ENCODE peak calls at places on chromosomes 1 and 21, in nine cellular contexts. E is spleen, L is HL-60, S is prostate gland, Z is GM23338, R is K562, K is breast epithelium, D is Panc1, Y is transverse colon. X is an unnamed sample. For H3K27me3, the result is how much of the 10 kb centered on the place peaks cover.

GRCh38 chr1:14968251-14968812 is 185.2 kb upstream of the TMEM51 start:
- DNase-seq in E (no peak), L (no peak), S (no peak), Z (peak), R (no peak), K (peak), D (no peak), Y (no peak), X (no peak)

GRCh38 chr1:223136086-223136485 is 7.0 kb downstream of the TLR5 start:
- DNase-seq in E (no peak), L (no peak), S (no peak), Z (peak), R (peak), K (no peak), D (no peak), Y (no peak), X (no peak)

GRCh38 chr1:100034465-100034864 is 64.7 kb downstream of the SLC35A3 start:
- DNase-seq in E (no peak), L (no peak), S (no peak), Z (peak), R (peak), K (no peak), D (no peak), Y (no peak), X (no peak)

GRCh38 chr21:28375708-28376385 is 616.8 kb downstream of the LTN1 start:
- DNase-seq in E (no peak), L (no peak), S (no peak), Z (no peak), R (no peak), K (no peak), D (no peak), Y (no peak), X (no peak)

GRCh38 chr21:44947111-44947929 is 7.5 kb downstream of the SLX9 start:
- DNase-seq in E (no peak), L (no peak), S (no peak), Z (no peak), R (no peak), K (no peak), D (no peak), Y (no peak), X (no peak)

GRCh38 chr1:78652019-78652560 is 2.5 kb downstream of the IFI44 start:
- DNase-seq in E (peak), L (no peak), S (no peak), Z (no peak), R (no peak), K (no peak), D (no peak), Y (no peak), X (no peak)

GRCh38 chr1:20343149-20343936 is 52.7 kb downstream of the VWA5B1 start:
- DNase-seq in E (peak), L (no peak), S (no peak), Z (peak), R (peak), K (no peak), D (no peak), Y (no peak), X (no peak)

GRCh38 chr1:243280571-243281129 is 24.8 kb downstream of the SDCCAG8 start:
- DNase-seq in E (no peak), L (no peak), S (no peak), Z (no peak), R (no peak), K (no peak), D (no peak), Y (no peak), X (no peak)

GRCh38 chr1:111811891-111812290 is 56.2 kb downstream of the DDX20 start:
- DNase-seq in E (no peak), L (no peak), S (no peak), Z (no peak), R (no peak), K (no peak), D (no peak), Y (no peak), X (no peak)

GRCh38 chr1:199279872-199280649 is 641.2 kb downstream of the PTPRC start:
- DNase-seq in E (no peak), L (no peak), S (no peak), Z (no peak), R (no peak), K (no peak), D (no peak), Y (no peak), X (no peak)

GRCh38 chr1:58689167-58689566 is 10.7 kb downstream of the MYSM1 start:
- DNase-seq in E (no peak), L (no peak), S (no peak), Z (peak), R (no peak), K (no peak), D (no peak), Y (no peak), X (no peak)

GRCh38 chr1:240732390-240732789 is 120.4 kb upstream of the GREM2 start:
- DNase-seq in E (no peak), L (no peak), S (no peak), Z (peak), R (peak), K (no peak), D (peak), Y (no peak), X (no peak)

GRCh38 chr1:210445931-210446330 is 117.2 kb downstream of the HHAT start:
- DNase-seq in E (no peak), L (no peak), S (no peak), Z (no peak), R (no peak), K (no peak), D (no peak), Y (no peak), X (no peak)

GRCh38 chr1:228830185-228830953 is 95.1 kb downstream of the RHOU start:
- DNase-seq in E (no peak), L (no peak), S (peak), Z (peak), R (no peak), K (peak), D (no peak), Y (peak), X (peak)

GRCh38 chr1:116440731-116441130 is 67.7 kb downstream of the ATP1A1 start:
- DNase-seq in E (no peak), L (no peak), S (no peak), Z (no peak), R (peak), K (no peak), D (no peak), Y (no peak), X (no peak)

GRCh38 chr1:81424056-81424455 is 376.7 kb upstream of the ADGRL2 start:
- DNase-seq in E (no peak), L (no peak), S (no peak), Z (no peak), R (no peak), K (no peak), D (no peak), Y (no peak), X (no peak)

GRCh38 chr1:53111073-53111556 is 31.3 kb downstream of the SLC1A7 start:
- DNase-seq in E (no peak), L (no peak), S (no peak), Z (no peak), R (no peak), K (no peak), D (no peak), Y (peak), X (peak)

GRCh38 chr21:42174173-42174572 is 44.8 kb upstream of the ABCG1 start:
- DNase-seq in E (no peak), L (no peak), S (no peak), Z (no peak), R (peak), K (peak), D (no peak), Y (no peak), X (peak)

GRCh38 chr1:212208978-212209644 is 76.1 kb upstream of the PPP2R5A start:
- DNase-seq in E (no peak), L (no peak), S (no peak), Z (no peak), R (no peak), K (no peak), D (no peak), Y (no peak), X (no peak)

GRCh38 chr1:214331827-214332423 is 51.0 kb downstream of the SMYD2 start:
- DNase-seq in E (no peak), L (peak), S (no peak), Z (peak), R (peak), K (no peak), D (peak), Y (peak), X (no peak)

GRCh38 chr1:161333166-161333565 is 19.0 kb downstream of the SDHC start:
- DNase-seq in E (no peak), L (no peak), S (no peak), Z (no peak), R (no peak), K (no peak), D (no peak), Y (no peak), X (no peak)

GRCh38 chr1:76425104-76425842 is 350.7 kb downstream of the ST6GALNAC3 start:
- DNase-seq in E (no peak), L (no peak), S (no peak), Z (no peak), R (no peak), K (no peak), D (no peak), Y (no peak), X (no peak)

GRCh38 chr1:160813215-160813614 is 17.2 kb downstream of the LY9 start:
- DNase-seq in E (no peak), L (no peak), S (no peak), Z (no peak), R (peak), K (no peak), D (no peak), Y (no peak), X (no peak)

GRCh38 chr21:31248598-31248997 is 95.5 kb downstream of the TIAM1 start:
- DNase-seq in E (no peak), L (no peak), S (no peak), Z (no peak), R (no peak), K (no peak), D (no peak), Y (no peak), X (no peak)

GRCh38 chr1:84027368-84027767 is 28.4 kb upstream of the TTLL7 start:
- DNase-seq in E (no peak), L (no peak), S (no peak), Z (peak), R (no peak), K (no peak), D (no peak), Y (no peak), X (no peak)

DNA sequence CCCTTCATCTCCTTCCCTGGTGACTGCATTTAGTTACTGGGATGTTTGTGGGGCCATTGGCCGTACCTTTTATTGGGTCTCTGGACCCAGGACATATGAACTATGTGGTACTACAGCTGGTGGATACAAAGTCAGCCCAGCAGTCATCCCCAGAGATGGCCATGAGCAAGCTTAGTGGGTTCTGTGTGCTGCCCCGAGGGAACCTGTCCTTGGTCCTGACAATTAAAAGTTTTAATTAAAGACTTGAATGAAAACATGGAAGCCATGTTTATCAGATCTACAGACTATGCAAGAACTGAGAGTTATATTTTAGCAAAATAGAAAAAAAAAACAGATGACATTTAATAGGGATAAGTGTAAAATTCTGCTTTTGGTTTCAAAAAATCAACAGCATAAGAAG is 2.8 kb upstream of the NES start:
- DNase-seq in E (no peak), L (no peak), S (no peak), Z (no peak), R (no peak), K (no peak), D (no peak), Y (no peak), X (no peak)
- H3K27me3 ChIP-seq in E (under half), L (half or more), S (under half), Z (under half), R (under half), K (under half), D (under half), Y (half or more), X (half or more)

GRCh38 chr1:166948856-166949350 is 26.4 kb downstream of the ILDR2 start:
- DNase-seq in E (no peak), L (no peak), S (no peak), Z (no peak), R (no peak), K (no peak), D (no peak), Y (no peak), X (no peak)

GRCh38 chr1:166947398-166948043 is 27.8 kb downstream of the ILDR2 start:
- DNase-seq in E (peak), L (no peak), S (no peak), Z (peak), R (peak), K (peak), D (no peak), Y (peak), X (peak)

GRCh38 chr1:166950156-166950555 is 25.2 kb downstream of the ILDR2 start:
- DNase-seq in E (no peak), L (no peak), S (no peak), Z (peak), R (no peak), K (no peak), D (no peak), Y (no peak), X (no peak)

DNA sequence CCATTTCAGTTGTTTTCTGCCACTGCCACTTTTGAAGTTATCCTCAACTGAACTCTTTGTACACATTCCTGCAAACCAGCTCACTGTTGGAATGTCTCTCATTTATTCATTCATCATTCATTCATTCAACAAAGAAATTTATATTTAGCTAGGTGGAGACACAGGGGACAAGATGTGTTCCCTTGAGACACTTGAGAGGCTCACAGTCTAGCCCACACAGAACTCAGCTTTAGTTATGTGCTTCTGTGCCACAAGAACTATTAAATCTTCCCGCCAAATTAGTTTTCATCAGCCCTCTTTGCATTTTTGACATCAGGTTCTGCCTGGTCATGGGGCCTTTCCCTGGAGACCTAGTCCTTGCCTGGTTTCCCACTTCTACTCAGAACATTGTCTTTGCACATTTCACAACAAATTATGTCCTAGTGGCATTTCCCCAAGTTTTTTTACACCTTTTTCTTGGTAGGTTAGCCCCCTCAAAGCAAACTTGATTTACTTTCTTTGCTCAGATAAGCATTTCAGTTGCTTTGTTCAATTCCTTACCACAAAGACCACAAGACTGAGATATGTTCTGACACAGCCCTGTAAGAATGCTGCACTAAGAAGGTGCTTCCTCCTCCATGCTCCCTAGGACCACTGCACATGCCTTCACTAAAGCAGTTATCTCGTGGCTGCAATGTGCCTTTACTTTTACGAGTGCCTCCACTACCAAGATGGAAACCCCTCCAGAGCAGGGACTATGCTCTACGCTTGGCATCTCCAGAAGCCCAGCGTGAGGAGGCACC is 31.0 kb downstream of the ILDR2 start:
- DNase-seq in E (no peak), L (no peak), S (no peak), Z (no peak), R (no peak), K (no peak), D (no peak), Y (no peak), X (no peak)
- H3K27ac ChIP-seq in E (no peak), L (no peak), S (no peak), Z (no peak), R (no peak), K (no peak), D (no peak), Y (no peak), X (no peak)

GRCh38 chr1:244301595-244302130 is 150.0 kb downstream of the ADSS2 start:
- DNase-seq in E (no peak), L (no peak), S (no peak), Z (no peak), R (no peak), K (no peak), D (no peak), Y (no peak), X (peak)
- TF ChIP-seq POLR2AphosphoS5 in E (no peak), L (no peak), S (no peak), Z (no peak), R (no peak), K (no peak), D (no peak), Y (no peak), X (no peak)

DNA sequence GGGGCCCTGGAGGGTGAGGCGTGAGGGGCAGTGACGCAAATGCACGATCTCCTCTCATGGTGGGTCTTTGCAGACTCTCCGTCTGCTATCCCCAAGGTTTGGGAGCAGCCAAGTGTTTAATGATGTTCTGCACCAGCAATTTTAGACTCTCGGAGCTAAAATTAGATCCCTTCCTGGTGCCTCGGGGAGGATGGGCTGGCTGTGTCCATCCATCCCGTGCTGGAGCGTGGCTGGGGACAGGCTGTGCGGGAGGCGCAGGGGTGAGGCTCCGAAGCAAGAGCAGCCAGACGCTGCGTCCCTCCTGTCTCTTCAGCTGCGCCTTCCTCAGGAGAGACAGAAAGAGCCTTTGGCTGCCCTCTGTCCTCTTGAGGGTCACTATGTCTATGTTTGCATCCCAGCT is 387.6 kb downstream of the CAMTA1 start:
- DNase-seq in E (no peak), L (no peak), S (no peak), Z (no peak), R (no peak), K (no peak), D (no peak), Y (no peak), X (no peak)
- H3K27me3 ChIP-seq in E (under half), L (under half), S (under half), Z (under half), R (under half), K (under half), D (under half), Y (under half), X (under half)

X was measured in stomach.